ENCODE peak calls at places on chromosomes 11 and 22, in four cellular contexts. P is HCT116, I is suprapubic skin, Y is A549. A is an unnamed sample.

GRCh38 chr11:12469451-12469850 is 92.1 kb downstream of the PARVA start:
- DNase-seq in P (no peak), I (no peak), Y (no peak), A (no peak)

GRCh38 chr11:79421820-79422219 is 19.0 kb downstream of the TENM4 start:
- DNase-seq in P (no peak), I (no peak), Y (no peak), A (no peak)

GRCh38 chr22:46125816-46126770 is 24.2 kb upstream of the PPARA start:
- DNase-seq in P (no peak), I (no peak), Y (no peak), A (no peak)

GRCh38 chr11:67002297-67002913 is 20.5 kb upstream of the SYT12 start:
- DNase-seq in P (no peak), I (no peak), Y (no peak), A (no peak)

GRCh38 chr11:64259533-64260067 is 8.3 kb downstream of the PLCB3 start:
- DNase-seq in P (no peak), I (no peak), Y (no peak), A (no peak)

GRCh38 chr11:77069969-77070582 is 3.3 kb downstream of the CAPN5 start:
- DNase-seq in P (no peak), I (peak; percentile 47), Y (no peak), A (no peak)

GRCh38 chr11:2775626-2776350 is 76.0 kb upstream of the KCNQ1OT1 start:
- DNase-seq in P (no peak), I (peak; percentile 67), Y (no peak), A (no peak)

GRCh38 chr11:131491503-131491902 is 121.1 kb downstream of the NTM start:
- DNase-seq in P (no peak), I (no peak), Y (no peak), A (no peak)

GRCh38 chr11:414333-414857 is 404 bp downstream of the SIGIRR start:
- DNase-seq in P (no peak), I (no peak), Y (no peak), A (no peak)

GRCh38 chr11:86484164-86484794 is 109.6 kb downstream of the CCDC81 start:
- DNase-seq in P (peak; percentile 31), I (no peak), Y (peak; percentile 91), A (no peak)

GRCh38 chr11:96168623-96169022 is 174.4 kb downstream of the MAML2 start:
- DNase-seq in P (no peak), I (no peak), Y (peak; percentile 44), A (no peak)

GRCh38 chr11:102446606-102447005 is 6.0 kb downstream of the TMEM123 start:
- DNase-seq in P (no peak), I (no peak), Y (peak; percentile 32), A (no peak)

GRCh38 chr11:18802381-18803257 is 11.0 kb upstream of the PTPN5 start:
- DNase-seq in P (peak; percentile 58), I (no peak), Y (peak; percentile 66), A (peak; percentile 48)

GRCh38 chr11:128493570-128493965 is 93.8 kb downstream of the ETS1 start:
- DNase-seq in P (no peak), I (no peak), Y (no peak), A (no peak)

GRCh38 chr22:35540600-35541253 is at the start of gene RASD2:
- DNase-seq in P (no peak), I (no peak), Y (peak; percentile 51), A (peak; percentile 38)

GRCh38 chr11:2533642-2534115 is 88.9 kb downstream of the KCNQ1 start:
- DNase-seq in P (peak; percentile 63), I (peak; percentile 87), Y (no peak), A (peak; percentile 31)

GRCh38 chr11:116065986-116066385 is 561.8 kb upstream of the CADM1 start:
- DNase-seq in P (no peak), I (no peak), Y (no peak), A (no peak)

GRCh38 chr11:56841210-56841810 is 92.8 kb upstream of the OR9G4 start:
- DNase-seq in P (peak; percentile 27), I (no peak), Y (peak; percentile 35), A (peak; percentile 65)

GRCh38 chr11:2867142-2867541 is 18.4 kb downstream of the CDKN1C start:
- DNase-seq in P (no peak), I (no peak), Y (no peak), A (no peak)

GRCh38 chr22:23533328-23533762 is 46.7 kb downstream of the IGLL1 start:
- DNase-seq in P (no peak), I (peak; percentile 73), Y (peak; percentile 50), A (peak; percentile 13)

GRCh38 chr22:40030757-40031092 is 36.0 kb downstream of the FAM83F start:
- DNase-seq in P (no peak), I (no peak), Y (no peak), A (no peak)

GRCh38 chr11:97888641-97889040 is 1132.1 kb upstream of the CNTN5 start:
- DNase-seq in P (no peak), I (no peak), Y (no peak), A (no peak)

GRCh38 chr11:10181811-10182210 is 112.2 kb downstream of the SBF2 start:
- DNase-seq in P (peak; percentile 26), I (no peak), Y (peak; percentile 8), A (peak; percentile 9)

GRCh38 chr11:130772266-130773227 is 143.7 kb downstream of the SNX19 start:
- DNase-seq in P (no peak), I (no peak), Y (no peak), A (no peak)

GRCh38 chr11:115222863-115223530 is 281.2 kb downstream of the CADM1 start:
- DNase-seq in P (no peak), I (no peak), Y (no peak), A (no peak)

GRCh38 chr11:115670538-115671200 is 166.5 kb upstream of the CADM1 start:
- DNase-seq in P (no peak), I (no peak), Y (no peak), A (no peak)

GRCh38 chr11:129143335-129143734 is 48.8 kb downstream of the ARHGAP32 start:
- DNase-seq in P (peak; percentile 97), I (peak; percentile 80), Y (peak; percentile 52), A (no peak)

GRCh38 chr11:112289588-112290461 is 29.2 kb upstream of the PLET1 start:
- DNase-seq in P (no peak), I (peak; percentile 90), Y (peak; percentile 69), A (peak; percentile 84)

GRCh38 chr11:74380746-74381439 is 17.3 kb downstream of the PGM2L1 start:
- DNase-seq in P (no peak), I (no peak), Y (no peak), A (no peak)

GRCh38 chr22:27174970-27175369 is 517.6 kb downstream of the MIAT start:
- DNase-seq in P (no peak), I (no peak), Y (no peak), A (no peak)

GRCh38 chr11:65856689-65857499 is 1.1 kb downstream of the CFL1 start:
- DNase-seq in P (no peak), I (peak; percentile 93), Y (no peak), A (peak; percentile 84)
- TF ChIP-seq POLR2A in P (no peak), I (peak; percentile 47), Y (peak; percentile 45), A (no peak)

DNA sequence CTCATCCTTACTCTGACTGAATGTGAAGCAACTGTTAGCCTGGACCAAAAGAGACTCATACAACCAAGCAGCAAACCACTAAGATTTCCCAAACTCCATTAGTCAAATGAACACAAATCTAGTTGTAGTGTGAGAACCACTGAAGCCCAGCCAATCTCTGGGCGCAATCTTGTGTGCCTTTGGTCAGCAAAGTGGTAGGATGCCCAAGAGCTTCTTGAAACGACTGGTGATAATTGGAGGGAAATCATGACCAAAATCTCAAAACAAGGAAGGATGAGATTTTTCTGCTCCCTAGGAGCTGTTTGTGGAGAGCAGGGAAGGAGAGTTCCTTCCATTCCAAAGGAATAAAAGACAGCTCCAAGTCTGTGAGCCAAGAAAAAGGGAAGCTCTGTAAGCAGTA is 24.0 kb downstream of the F2 start:
- DNase-seq in P (no peak), I (no peak), Y (no peak), A (no peak)
- TF ChIP-seq POLR2A in P (no peak), I (no peak), Y (no peak), A (no peak)

GRCh38 chr11:114059984-114060401 is 482 bp downstream of the ZBTB16 start:
- DNase-seq in P (no peak), I (no peak), Y (no peak), A (peak; percentile 66)

GRCh38 chr11:114058026-114058706 is 1.3 kb upstream of the ZBTB16 start:
- DNase-seq in P (no peak), I (peak; percentile 72), Y (no peak), A (no peak)

GRCh38 chr11:114060402-114061052 is 1.0 kb downstream of the ZBTB16 start:
- DNase-seq in P (no peak), I (peak; percentile 80), Y (no peak), A (peak; percentile 55)

GRCh38 chr11:114058871-114059277 is 637 bp upstream of the ZBTB16 start:
- DNase-seq in P (no peak), I (no peak), Y (no peak), A (no peak)

DNA sequence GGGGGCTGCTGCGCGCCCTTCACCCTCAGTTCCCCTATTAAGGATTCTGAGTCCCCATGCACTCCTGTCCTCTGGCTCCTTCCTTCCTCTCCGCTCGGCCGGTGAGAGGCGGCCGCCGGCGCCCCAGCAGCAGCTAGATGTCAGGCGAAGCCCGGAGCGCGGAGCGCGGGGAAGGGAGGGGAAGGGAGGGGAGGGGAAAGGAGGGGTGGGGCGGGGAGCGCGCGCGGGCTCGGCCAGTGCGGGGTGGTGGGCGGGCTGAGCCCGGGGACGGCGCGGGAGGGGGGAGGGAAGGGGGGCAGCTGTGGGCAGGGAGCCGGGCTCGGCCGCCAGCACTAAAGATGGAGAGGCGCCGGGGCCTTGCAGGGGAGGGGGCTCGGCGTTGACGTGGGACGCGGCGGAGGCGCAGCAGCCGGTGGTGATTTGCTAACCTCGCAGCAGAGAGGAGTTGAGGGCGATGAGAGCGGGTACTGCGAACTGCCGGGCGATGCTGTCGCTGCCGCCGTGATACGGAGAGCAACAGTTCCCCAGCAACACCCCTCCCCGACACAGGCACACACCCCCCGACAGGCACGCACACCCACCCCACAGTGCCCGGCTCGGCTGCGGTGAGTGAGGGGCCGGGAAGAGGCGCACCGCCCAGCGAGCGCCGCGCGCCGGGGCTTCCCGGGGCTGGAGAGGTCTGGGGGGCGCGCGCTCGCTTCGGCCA is at the start of gene ZBTB16:
- DNase-seq in P (no peak), I (peak; percentile 93), Y (no peak), A (peak; percentile 57)
- TF ChIP-seq POLR2A in P (no peak), I (peak; percentile 61), Y (no peak), A (peak; percentile 59)

GRCh38 chr11:118931576-118931975 is 5.8 kb upstream of the BCL9L start:
- DNase-seq in P (no peak), I (no peak), Y (no peak), A (no peak)

GRCh38 chr11:118928870-118929495 is 3.3 kb upstream of the BCL9L start:
- DNase-seq in P (no peak), I (peak; percentile 88), Y (no peak), A (peak; percentile 58)

GRCh38 chr11:118928108-118928869 is 2.6 kb upstream of the BCL9L start:
- DNase-seq in P (peak; percentile 96), I (peak; percentile 96), Y (peak; percentile 91), A (peak; percentile 87)

GRCh38 chr11:118930152-118930712 is 4.5 kb upstream of the BCL9L start:
- DNase-seq in P (peak; percentile 97), I (peak; percentile 90), Y (no peak), A (peak; percentile 73)

DNA sequence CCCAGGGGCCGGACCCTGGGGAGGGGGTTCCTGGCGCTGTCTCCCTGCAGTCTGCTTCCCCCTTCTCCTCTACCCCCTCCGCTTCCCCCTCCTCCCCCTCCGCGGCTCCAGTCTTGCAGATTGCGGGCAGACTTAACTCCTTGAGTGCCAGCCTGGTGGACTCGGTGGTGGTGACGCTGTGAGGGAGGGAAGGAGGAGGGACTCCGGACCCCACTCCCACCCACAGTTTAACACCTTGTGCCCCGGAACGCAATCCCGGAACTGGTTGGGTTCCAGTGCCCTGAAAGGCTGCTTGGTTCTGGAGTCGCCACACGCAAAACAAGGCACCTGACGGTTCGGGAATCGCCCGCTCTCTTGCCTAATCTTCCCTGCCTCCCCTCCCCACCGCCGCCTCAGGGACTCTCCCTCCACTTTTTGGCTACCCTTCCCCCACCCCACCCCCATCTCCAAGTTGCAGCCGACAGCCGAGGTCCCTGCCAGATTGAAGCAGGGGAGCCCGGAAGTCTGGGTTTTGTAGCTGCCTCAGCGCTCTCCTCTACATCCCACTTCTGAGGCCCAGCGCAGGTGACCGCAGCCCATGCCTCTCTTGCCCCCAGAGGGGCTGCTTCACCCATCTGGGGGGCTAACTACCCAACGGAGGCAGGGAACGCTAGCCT is 3.9 kb upstream of the BCL9L start:
- DNase-seq in P (peak; percentile 89), I (peak; percentile 95), Y (peak; percentile 83), A (peak; percentile 49)
- TF ChIP-seq POLR2A in P (no peak), I (no peak), Y (no peak), A (no peak)